ENCODE peak calls at places on chromosomes 13 and 19, in four cellular contexts. K is lower leg skin, Y is T-helper 2 cell, M is mucosa of gallbladder. A is an unnamed sample.

GRCh38 chr19:55962186-55962585 is 14.6 kb downstream of the NLRP8 start:
- DNase-seq in K (no peak), Y (no peak), M (no peak), A (no peak)

GRCh38 chr13:36509369-36509768 is 77.1 kb downstream of the CCNA1 start:
- DNase-seq in K (no peak), Y (no peak), M (no peak), A (no peak)

GRCh38 chr19:4567584-4568071 is 8.1 kb upstream of the SEMA6B start:
- DNase-seq in K (no peak), Y (peak; percentile 37), M (peak; percentile 26), A (peak; percentile 53)

GRCh38 chr13:34413538-34414210 is 528.4 kb upstream of the NBEA start:
- DNase-seq in K (no peak), Y (no peak), M (no peak), A (no peak)

GRCh38 chr19:15810335-15810734 is 5.1 kb downstream of the OR10H1 start:
- DNase-seq in K (no peak), Y (no peak), M (peak; percentile 20), A (no peak)

GRCh38 chr19:40646564-40647254 is 43.7 kb downstream of the NUMBL start:
- DNase-seq in K (no peak), Y (no peak), M (no peak), A (no peak)

GRCh38 chr13:20350819-20351218 is 118.7 kb upstream of the GJB6 start:
- DNase-seq in K (no peak), Y (no peak), M (peak; percentile 44), A (no peak)

GRCh38 chr19:17441241-17442135 is 7.0 kb downstream of the TMEM221 start:
- DNase-seq in K (no peak), Y (no peak), M (no peak), A (peak; percentile 17)

GRCh38 chr19:4052114-4052992 is 14.3 kb downstream of the ZBTB7A start:
- DNase-seq in K (peak; percentile 46), Y (no peak), M (peak; percentile 85), A (no peak)

GRCh38 chr13:74217816-74218215 is 83.6 kb upstream of the KLF12 start:
- DNase-seq in K (no peak), Y (no peak), M (no peak), A (no peak)

GRCh38 chr19:49107625-49108459 is 6.3 kb upstream of the LIN7B start:
- DNase-seq in K (no peak), Y (no peak), M (no peak), A (no peak)

GRCh38 chr19:1907563-1908363 is 2.6 kb downstream of the ADAT3 start:
- DNase-seq in K (no peak), Y (no peak), M (peak; percentile 48), A (no peak)

GRCh38 chr19:29079331-29079730 is 133.6 kb downstream of the UQCRFS1 start:
- DNase-seq in K (no peak), Y (no peak), M (no peak), A (no peak)

GRCh38 chr19:4976412-4977298 is 7.7 kb downstream of the KDM4B start:
- DNase-seq in K (peak; percentile 88), Y (no peak), M (peak; percentile 82), A (no peak)

GRCh38 chr13:112974676-112975075 is 5.7 kb downstream of the MCF2L start:
- DNase-seq in K (no peak), Y (no peak), M (no peak), A (no peak)

GRCh38 chr13:41577437-41577836 is 120.1 kb downstream of the RGCC start:
- DNase-seq in K (peak; percentile 76), Y (no peak), M (no peak), A (no peak)

GRCh38 chr19:46859637-46860124 is 1.1 kb upstream of the ARHGAP35 start:
- DNase-seq in K (peak; percentile 76), Y (no peak), M (peak; percentile 64), A (no peak)

GRCh38 chr13:110137677-110138008 is 169.3 kb downstream of the COL4A1 start:
- DNase-seq in K (peak; percentile 18), Y (no peak), M (peak; percentile 40), A (no peak)

GRCh38 chr19:5313307-5313706 is 27.3 kb downstream of the PTPRS start:
- DNase-seq in K (no peak), Y (no peak), M (peak; percentile 26), A (no peak)

GRCh38 chr13:53104120-53104519 is 75.5 kb downstream of the OLFM4 start:
- DNase-seq in K (no peak), Y (no peak), M (no peak), A (no peak)

GRCh38 chr13:44231786-44232516 is 141.7 kb upstream of the SERP2 start:
- DNase-seq in K (peak; percentile 82), Y (no peak), M (peak; percentile 87), A (no peak)

GRCh38 chr13:79860757-79861156 is 379.8 kb downstream of the NDFIP2 start:
- DNase-seq in K (no peak), Y (no peak), M (no peak), A (no peak)

GRCh38 chr19:10269333-10270179 is 1.4 kb upstream of the ICAM1 start:
- DNase-seq in K (peak; percentile 89), Y (peak; percentile 77), M (peak; percentile 87), A (peak; percentile 73)

GRCh38 chr19:46232029-46232428 is 2.5 kb downstream of the IGFL1 start:
- DNase-seq in K (no peak), Y (no peak), M (no peak), A (no peak)

GRCh38 chr19:37583340-37583739 is 11.3 kb downstream of the ZNF571 start:
- DNase-seq in K (no peak), Y (no peak), M (no peak), A (no peak)

GRCh38 chr13:44267966-44268365 is 105.7 kb upstream of the SERP2 start:
- DNase-seq in K (no peak), Y (no peak), M (no peak), A (no peak)

GRCh38 chr13:107251321-107251720 is 683.4 kb upstream of the ARGLU1 start:
- DNase-seq in K (no peak), Y (no peak), M (no peak), A (no peak)

GRCh38 chr19:3080281-3080680 is 13.9 kb upstream of the GNA11 start:
- DNase-seq in K (no peak), Y (no peak), M (peak; percentile 60), A (no peak)

GRCh38 chr13:99033814-99034213 is 56.0 kb upstream of the DOCK9 start:
- DNase-seq in K (no peak), Y (no peak), M (no peak), A (no peak)

GRCh38 chr19:4712771-4713170 is 10.9 kb downstream of the DPP9 start:
- DNase-seq in K (no peak), Y (no peak), M (no peak), A (no peak)

GRCh38 chr19:42254850-42255765 is at the start of gene ERF:
- DNase-seq in K (peak; percentile 94), Y (peak; percentile 91), M (peak; percentile 95), A (peak; percentile 94)

GRCh38 chr19:39413903-39414608 is 1.6 kb downstream of the PLEKHG2 start:
- DNase-seq in K (peak; percentile 42), Y (no peak), M (no peak), A (no peak)

GRCh38 chr19:12834418-12834943 is at the start of gene RTBDN:
- DNase-seq in K (no peak), Y (no peak), M (no peak), A (no peak)